ENCODE peak calls at places on chromosomes 4 and X, in five cellular contexts. P is Peyer's patch; F is CD8-positive, alpha-beta T cell; A is GM23338; O is effector memory CD4-positive, alpha-beta T cell. C is an unnamed sample. For H3K4me1, the result is how much of the 10 kb centered on the place peaks cover.

GRCh38 chrX:38206542-38206941 is 14.1 kb downstream of the SRPX start:
- DNase-seq in O (no peak), F (no peak), P (no peak), A (no peak), C (no peak)

GRCh38 chr4:1351854-1352633 is 5.0 kb downstream of the UVSSA start:
- DNase-seq in A (peak), F (peak), P (peak), O (peak), C (peak)

GRCh38 chr4:109462802-109463201 is 29.2 kb downstream of the SEC24B start:
- DNase-seq in F (no peak), A (no peak), P (no peak), O (no peak), C (no peak)

GRCh38 chr4:74659576-74660411 is 134.5 kb downstream of the BTC start:
- DNase-seq in P (no peak), F (no peak), A (no peak), O (no peak), C (peak)

GRCh38 chr4:42396361-42397255 is 680 bp upstream of the SHISA3 start:
- DNase-seq in A (peak), O (no peak), F (no peak), P (no peak), C (peak)

GRCh38 chr4:92501456-92501855 is 197.7 kb downstream of the GRID2 start:
- DNase-seq in P (no peak), O (no peak), A (no peak), F (no peak), C (no peak)

GRCh38 chr4:167903291-167903721 is 189.0 kb upstream of the ANXA10 start:
- DNase-seq in F (no peak), P (no peak), A (no peak), O (no peak), C (no peak)

GRCh38 chr4:126661194-126661593 is 971.6 kb upstream of the INTU start:
- DNase-seq in F (no peak), A (no peak), P (no peak), O (no peak), C (no peak)

GRCh38 chrX:5031792-5032191 is 1196.9 kb downstream of the NLGN4X start:
- DNase-seq in O (no peak), F (no peak), A (no peak), P (no peak), C (no peak)

GRCh38 chr4:151960449-151961246 is 199.8 kb upstream of the GATB start:
- DNase-seq in P (no peak), A (no peak), F (no peak), O (no peak), C (no peak)

GRCh38 chrX:39756086-39756883 is 341.5 kb downstream of the BCOR start:
- DNase-seq in O (no peak), P (no peak), A (no peak), F (no peak), C (no peak)

GRCh38 chrX:129748265-129748664 is 9.5 kb downstream of the XPNPEP2 start:
- DNase-seq in P (no peak), A (no peak), O (no peak), F (no peak), C (no peak)

GRCh38 chrX:30302957-30303356 is 6.2 kb downstream of the NR0B1 start:
- DNase-seq in O (no peak), F (no peak), P (no peak), A (no peak), C (peak)

GRCh38 chr4:8838296-8838695 is 33.3 kb downstream of the HMX1 start:
- DNase-seq in P (no peak), A (no peak), O (no peak), F (no peak), C (peak)

GRCh38 chr4:80371046-80371445 is 35.5 kb downstream of the CFAP299 start:
- DNase-seq in O (no peak), A (peak), P (no peak), F (no peak), C (no peak)

GRCh38 chr4:152594981-152595916 is 59.4 kb upstream of the FBXW7 start:
- DNase-seq in A (no peak), P (peak), O (no peak), F (no peak), C (no peak)

GRCh38 chr4:82266345-82266744 is 107.4 kb downstream of the HNRNPD start:
- DNase-seq in P (no peak), A (no peak), F (no peak), O (no peak), C (no peak)

DNA sequence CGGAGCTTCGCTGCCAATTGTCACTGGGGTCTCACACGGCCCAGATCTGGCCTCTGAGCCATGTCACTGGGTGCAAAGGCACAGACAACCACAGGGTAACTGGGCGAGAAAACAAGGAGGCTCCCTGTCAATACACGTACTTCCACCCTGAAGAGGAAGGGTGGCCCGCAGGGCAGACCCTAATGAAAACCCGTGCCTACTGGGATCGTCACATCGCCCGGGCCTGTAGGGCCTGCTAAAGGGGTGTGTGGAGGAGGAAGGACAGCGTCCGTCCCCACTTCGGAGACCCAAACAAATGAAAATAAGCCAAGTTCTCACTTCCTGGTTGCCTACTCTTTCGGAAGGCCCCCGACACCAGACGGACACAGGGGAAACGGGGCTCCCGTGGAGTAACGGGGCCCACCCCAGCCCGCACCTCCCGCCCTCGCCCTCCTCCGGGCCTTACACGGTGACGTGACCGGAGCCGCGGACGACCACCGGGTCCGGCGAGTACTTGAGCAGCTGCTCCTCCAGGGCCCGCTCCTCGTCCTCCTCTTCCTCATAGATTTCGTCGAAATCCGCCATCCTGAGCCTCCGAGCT is 578 bp downstream of the CHIC2 start:
- DNase-seq in A (peak), F (peak), O (no peak), P (peak), C (peak)
- H3K4me1 ChIP-seq in A (under half), F (under half), O (under half), P (under half), C (under half)

GRCh38 chr4:98928131-98928504 is 815 bp downstream of the EIF4E start:
- DNase-seq in F (peak), A (peak), O (peak), P (peak), C (peak)
- H3K4me1 ChIP-seq in F (under half), A (under half), O (under half), P (under half), C (under half)

DNA sequence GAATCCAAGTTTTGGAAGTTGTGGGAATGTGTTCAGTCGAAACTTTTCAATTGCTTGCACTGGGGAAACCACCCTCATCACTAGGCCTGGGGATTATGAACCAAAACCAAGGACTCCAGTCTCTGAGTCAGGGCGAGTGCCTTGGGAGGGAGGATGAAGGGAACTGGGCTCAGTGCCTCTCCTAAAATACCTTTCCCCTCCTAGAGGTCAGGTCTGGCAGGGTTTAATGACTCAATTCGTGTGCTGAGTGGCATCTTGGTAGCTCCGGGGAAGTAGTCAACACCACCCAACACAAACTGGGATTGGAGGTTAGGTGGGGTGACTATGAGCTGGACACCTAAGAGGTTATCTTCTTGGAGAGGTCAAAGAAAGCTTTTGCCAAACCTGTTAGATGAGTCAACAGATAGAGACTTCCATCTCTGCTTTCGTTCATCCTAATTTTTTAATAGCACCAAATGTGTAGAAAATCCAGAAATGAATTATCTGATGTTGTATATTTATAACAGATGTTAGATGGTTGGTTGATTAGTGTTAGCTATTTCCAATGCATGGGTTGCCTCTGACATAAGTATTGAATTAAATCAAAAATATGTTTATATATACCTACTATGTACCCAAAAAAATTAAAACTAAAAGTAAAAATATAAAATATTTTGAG is 202.8 kb downstream of the SHROOM3 start:
- DNase-seq in O (no peak), P (no peak), F (no peak), A (no peak), C (no peak)
- H3K4me1 ChIP-seq in O (under half), P (under half), F (under half), A (under half), C (under half)

GRCh38 chr4:173940146-173940545 is 343.3 kb downstream of the FBXO8 start:
- DNase-seq in P (no peak), O (no peak), A (no peak), F (no peak), C (no peak)
- H3K4me1 ChIP-seq in P (under half), O (under half), A (under half), F (under half), C (under half)

DNA sequence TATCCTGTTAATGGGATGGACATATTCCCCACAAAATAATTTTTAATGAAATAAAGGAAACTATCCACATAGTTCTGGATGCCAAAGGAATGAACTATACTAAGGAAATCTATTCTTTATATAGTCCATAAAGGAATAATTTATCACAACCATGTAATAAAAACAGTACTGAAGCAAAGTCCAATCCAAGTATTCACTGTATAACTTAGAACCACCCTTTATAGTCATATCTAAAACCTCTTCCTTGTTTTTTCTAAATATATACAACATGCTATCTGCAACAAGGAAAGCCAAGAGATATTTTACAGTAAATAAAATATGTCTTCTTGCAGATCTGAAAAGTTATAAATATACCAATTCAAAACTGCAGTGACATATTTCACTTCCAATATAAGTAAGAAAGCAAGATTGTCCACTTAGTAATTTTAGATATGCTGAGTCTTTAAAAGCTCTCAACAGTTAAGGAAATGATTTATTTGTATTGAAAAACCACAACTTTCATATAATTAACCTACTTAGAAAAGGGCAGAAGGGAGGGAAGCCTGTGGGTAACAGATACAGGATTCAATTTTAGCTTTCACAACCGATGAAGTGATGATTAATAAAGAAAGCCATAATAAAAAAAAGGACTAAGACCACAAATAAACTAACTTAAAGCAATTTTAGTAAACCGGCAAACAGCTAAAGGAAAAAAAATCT is 8.0 kb downstream of the NR3C2 start:
- DNase-seq in F (no peak), P (no peak), O (no peak), A (no peak), C (no peak)
- H3K4me1 ChIP-seq in F (half or more), P (under half), O (under half), A (under half), C (under half)

GRCh38 chr4:158777423-158777822 is 8.6 kb downstream of the FNIP2 start:
- DNase-seq in P (no peak), O (no peak), F (no peak), A (no peak), C (no peak)

GRCh38 chr4:158775091-158775651 is 6.3 kb downstream of the FNIP2 start:
- DNase-seq in P (no peak), A (no peak), O (no peak), F (no peak), C (no peak)

GRCh38 chr4:158778712-158779111 is 9.9 kb downstream of the FNIP2 start:
- DNase-seq in A (no peak), O (no peak), F (no peak), P (no peak), C (no peak)

GRCh38 chr4:158778065-158778711 is 9.4 kb downstream of the FNIP2 start:
- DNase-seq in A (no peak), P (no peak), F (no peak), O (no peak), C (no peak)

DNA sequence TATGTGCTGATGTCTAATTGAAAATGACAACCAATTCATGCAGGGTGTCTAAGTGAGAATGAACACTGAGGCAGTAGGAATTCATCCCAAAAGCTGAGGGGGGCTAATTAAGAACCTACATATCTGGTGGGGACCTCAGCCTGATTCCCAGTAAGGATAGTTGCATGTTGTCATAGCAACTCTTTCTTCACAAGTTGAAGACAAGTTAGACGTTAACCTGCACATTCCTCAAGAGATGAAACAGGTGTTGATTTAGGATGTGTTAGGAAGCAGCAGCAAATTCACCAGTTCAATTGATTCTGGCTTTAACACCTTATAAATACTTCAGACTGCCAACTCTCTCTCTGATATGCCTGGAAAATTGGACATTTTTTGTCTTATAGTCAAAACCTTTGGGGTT is 7.3 kb downstream of the FNIP2 start:
- DNase-seq in F (no peak), A (peak), O (no peak), P (no peak), C (no peak)
- H3K4me1 ChIP-seq in F (under half), A (under half), O (under half), P (under half), C (under half)

GRCh38 chr4:156962069-156962377 is 9.6 kb downstream of the PDGFC start:
- DNase-seq in O (no peak), F (no peak), A (no peak), P (no peak), C (no peak)
- H3K4me1 ChIP-seq in O (under half), F (under half), A (under half), P (under half), C (under half)

GRCh38 chrX:6748595-6748994 is 213.7 kb upstream of the VCX3A start:
- DNase-seq in A (no peak), O (no peak), F (no peak), P (no peak), C (no peak)
- H3K4me1 ChIP-seq in A (under half), O (under half), F (under half), P (under half), C (under half)